ENCODE peak calls at places on chromosomes 16 and 17, in seven cellular contexts. F is nephron progenitor cell; Y is CD8-positive, alpha-beta T cell; Z is stimulated activated CD4-positive, alpha-beta T cell treated with anti-CD3 and anti-CD28 coated beads, Interleukin-12 subunit alpha, Interleukin-12 subunit beta, amount 100 ng/mL, for 4 hours; T is T1000; P is small intestine; R is anterior cingulate cortex. O is an unnamed sample.

GRCh38 chr17:18039535-18040286 is 503 bp downstream of the GID4 start:
- DNase-seq in P (peak), Z (no peak), F (no peak), T (no peak), R (no peak), Y (peak), O (no peak)

GRCh38 chr16:55842369-55843104 is 9.6 kb upstream of the CES1 start:
- DNase-seq in P (peak), R (peak), T (no peak), Y (no peak), Z (no peak), F (peak), O (no peak)

GRCh38 chr17:58312824-58313223 is 15.8 kb downstream of the TSPOAP1 start:
- DNase-seq in Z (no peak), T (no peak), Y (no peak), R (no peak), F (no peak), P (no peak), O (no peak)

GRCh38 chr16:47851026-47851610 is 304.7 kb downstream of the ABCC12 start:
- DNase-seq in T (no peak), F (no peak), P (no peak), R (peak), Z (no peak), Y (no peak), O (no peak)

GRCh38 chr16:72978212-72978611 is 69.7 kb downstream of the ZFHX3 start:
- DNase-seq in F (no peak), P (no peak), Z (no peak), R (no peak), Y (no peak), T (no peak), O (no peak)

GRCh38 chr16:57694556-57695377 is at the start of gene DRC7:
- DNase-seq in Z (no peak), Y (no peak), P (peak), F (peak), T (no peak), R (peak), O (no peak)

GRCh38 chr16:81564368-81565060 is 119.9 kb downstream of the CMIP start:
- DNase-seq in T (no peak), R (peak), Y (no peak), P (no peak), F (no peak), Z (no peak), O (no peak)

GRCh38 chr17:81365601-81366585 is 29.4 kb upstream of the BAHCC1 start:
- DNase-seq in Y (no peak), R (no peak), F (no peak), Z (no peak), P (peak), T (no peak), O (no peak)

GRCh38 chr16:55624696-55625095 is 31.1 kb upstream of the SLC6A2 start:
- DNase-seq in Y (no peak), R (no peak), T (no peak), P (no peak), F (no peak), Z (no peak), O (no peak)

GRCh38 chr17:82876602-82877391 is 37.0 kb upstream of the ZNF750 start:
- DNase-seq in P (peak), T (no peak), F (peak), R (peak), Y (no peak), Z (no peak), O (no peak)

GRCh38 chr17:74467221-74467951 is 952 bp downstream of the CD300A start:
- DNase-seq in Y (no peak), R (no peak), Z (no peak), F (no peak), P (no peak), T (no peak), O (no peak)

GRCh38 chr16:12519986-12520385 is 283.7 kb downstream of the CPPED1 start:
- DNase-seq in R (no peak), Y (no peak), Z (no peak), T (no peak), F (no peak), P (no peak), O (no peak)

GRCh38 chr17:82440991-82441627 is 9.4 kb downstream of the CYBC1 start:
- DNase-seq in P (no peak), R (no peak), Y (no peak), T (no peak), Z (no peak), F (no peak), O (no peak)

GRCh38 chr16:86740817-86741799 is 162.8 kb downstream of the FOXL1 start:
- DNase-seq in P (no peak), R (no peak), Z (no peak), Y (no peak), F (peak), T (peak), O (no peak)

GRCh38 chr17:58236394-58236793 is 2.0 kb upstream of the LPO start:
- DNase-seq in T (no peak), Y (no peak), F (no peak), R (no peak), Z (no peak), P (no peak), O (no peak)

GRCh38 chr16:7090628-7091115 is 242.0 kb upstream of the RBFOX1 start:
- DNase-seq in R (no peak), F (no peak), T (no peak), Z (no peak), P (no peak), Y (no peak), O (no peak)

GRCh38 chr16:53093162-53093744 is 38.5 kb downstream of the CHD9 start:
- DNase-seq in T (no peak), P (no peak), F (no peak), R (no peak), Z (no peak), Y (no peak), O (no peak)

GRCh38 chr16:65117701-65118448 is 4.0 kb downstream of the CDH11 start:
- DNase-seq in R (peak), P (peak), F (peak), T (peak), Y (no peak), Z (peak), O (no peak)

GRCh38 chr17:36726199-36726598 is 124.8 kb downstream of the MRM1 start:
- DNase-seq in T (no peak), Z (no peak), Y (no peak), P (no peak), F (no peak), R (no peak), O (no peak)

GRCh38 chr17:48351916-48352332 is 78.1 kb downstream of the SKAP1 start:
- DNase-seq in P (peak), Y (no peak), R (no peak), F (no peak), T (no peak), Z (no peak), O (no peak)

GRCh38 chr17:8189041-8189710 is 804 bp downstream of the BORCS6 start:
- DNase-seq in Y (peak), Z (no peak), F (no peak), P (peak), T (no peak), R (no peak), O (no peak)

GRCh38 chr16:48603647-48604376 is 6.2 kb downstream of the N4BP1 start:
- DNase-seq in Z (no peak), F (no peak), T (no peak), R (no peak), P (peak), Y (no peak), O (no peak)

GRCh38 chr16:68350951-68351350 is 40.1 kb downstream of the PRMT7 start:
- DNase-seq in F (no peak), P (no peak), R (no peak), Z (no peak), T (no peak), Y (no peak), O (no peak)

GRCh38 chr16:85365120-85365519 is 248.0 kb upstream of the GSE1 start:
- DNase-seq in P (peak), Y (no peak), R (no peak), F (no peak), T (no peak), Z (no peak), O (no peak)

GRCh38 chr17:78822552-78822951 is 18.1 kb downstream of the USP36 start:
- DNase-seq in R (peak), T (peak), F (no peak), Z (no peak), Y (no peak), P (no peak), O (no peak)

GRCh38 chr17:8123695-8124349 is at the start of gene HES7:
- DNase-seq in Z (peak), P (no peak), T (no peak), Y (no peak), F (peak), R (no peak), O (no peak)

GRCh38 chr17:57366558-57367351 is 110.4 kb downstream of the MSI2 start:
- DNase-seq in Y (no peak), P (no peak), F (no peak), R (peak), Z (no peak), T (no peak), O (no peak)

GRCh38 chr17:73833779-73834613 is 189.8 kb upstream of the SDK2 start:
- DNase-seq in R (no peak), F (no peak), Z (no peak), T (no peak), Y (no peak), P (no peak), O (no peak)

GRCh38 chr16:79269211-79269863 is 331.2 kb downstream of the MAF start:
- DNase-seq in Y (no peak), R (no peak), F (no peak), T (no peak), P (no peak), Z (peak), O (no peak)

GRCh38 chr16:50591800-50592771 is 43.9 kb downstream of the NKD1 start:
- DNase-seq in T (no peak), Z (no peak), P (no peak), F (no peak), R (peak), Y (no peak), O (no peak)

GRCh38 chr16:73025506-73026131 is 22.3 kb downstream of the ZFHX3 start:
- DNase-seq in T (no peak), F (no peak), Z (no peak), R (no peak), Y (no peak), P (no peak), O (no peak)